ENCODE peak calls at places on chromosomes 5 and 9, in nine cellular contexts. X, A, S, W, G, E, T, F and K are unnamed samples.

GRCh38 chr5:66891184-66891925 is 295.2 kb downstream of the MAST4 start:
- DNase-seq in X (no peak), F (no peak), A (no peak), T (peak; percentile 19), E (no peak), G (no peak), S (no peak), W (no peak), K (peak; percentile 60)

GRCh38 chr5:94376672-94377345 is 241.6 kb downstream of the KIAA0825 start:
- DNase-seq in A (no peak), T (no peak), W (no peak), X (no peak), F (no peak), E (no peak), S (no peak), G (no peak), K (no peak)

GRCh38 chr9:131169567-131169966 is 44.2 kb downstream of the NUP214 start:
- DNase-seq in S (no peak), W (no peak), F (no peak), E (no peak), X (no peak), A (no peak), T (no peak), G (no peak), K (no peak)

GRCh38 chr9:12712532-12712931 is 19.3 kb downstream of the TYRP1 start:
- DNase-seq in W (no peak), S (no peak), F (no peak), E (no peak), X (no peak), A (no peak), G (no peak), T (peak; percentile 40), K (no peak)

GRCh38 chr5:54909126-54909525 is 76.3 kb downstream of the ESM1 start:
- DNase-seq in F (no peak), E (no peak), A (no peak), T (no peak), G (no peak), S (no peak), W (no peak), X (no peak), K (no peak)

GRCh38 chr9:101119206-101119819 is 90.8 kb downstream of the PLPPR1 start:
- DNase-seq in E (peak; percentile 79), F (no peak), W (peak; percentile 22), S (peak; percentile 1), G (peak; percentile 75), X (peak; percentile 20), A (peak; percentile 7), T (peak; percentile 27), K (peak; percentile 38)

GRCh38 chr5:162227075-162227474 is 159.5 kb downstream of the GABRG2 start:
- DNase-seq in W (no peak), A (no peak), E (no peak), G (no peak), S (no peak), F (no peak), T (no peak), X (no peak), K (no peak)

GRCh38 chr5:177552839-177553455 is 1.4 kb downstream of the FAM193B start:
- DNase-seq in S (no peak), X (peak; percentile 3), T (peak; percentile 28), A (no peak), F (no peak), W (no peak), G (peak; percentile 53), E (no peak), K (no peak)